ENCODE peak calls at places on chromosomes 16 and 17, in seven cellular contexts. M is GM12891, B is SK-N-SH, U is K562, I is HepG2, L is H1, R is GM12878. O is an unnamed sample.

GRCh38 chr16:79758615-79759346 is 158.2 kb upstream of the MAF start:
- DNase-seq in M (no peak), B (no peak), U (no peak), I (peak; percentile 46), L (no peak), R (no peak), O (no peak)

GRCh38 chr16:80231888-80232287 is 308.9 kb upstream of the DYNLRB2 start:
- DNase-seq in M (peak; percentile 28), B (no peak), U (no peak), I (peak; percentile 48), L (no peak), R (peak; percentile 39), O (peak; percentile 20)

GRCh38 chr17:10415161-10415560 is 6.6 kb downstream of the MYH8 start:
- DNase-seq in M (no peak), B (no peak), U (no peak), I (no peak), L (no peak), R (no peak), O (no peak)

GRCh38 chr17:58121925-58122324 is 26.3 kb upstream of the OR4D1 start:
- DNase-seq in M (peak; percentile 12), B (peak; percentile 58), U (peak; percentile 60), I (peak; percentile 56), L (no peak), R (no peak), O (no peak)

GRCh38 chr16:59111280-59111679 is 377.2 kb upstream of the GOT2 start:
- DNase-seq in M (no peak), B (no peak), U (no peak), I (no peak), L (no peak), R (no peak), O (no peak)

GRCh38 chr17:76270127-76270592 is 5.0 kb downstream of the UBALD2 start:
- DNase-seq in M (no peak), B (peak; percentile 47), U (peak; percentile 77), I (no peak), L (no peak), R (no peak), O (no peak)

GRCh38 chr16:23079683-23080221 is 69.5 kb downstream of the USP31 start:
- DNase-seq in M (no peak), B (no peak), U (no peak), I (no peak), L (no peak), R (no peak), O (no peak)

GRCh38 chr17:10748475-10749110 is 18.8 kb upstream of the TMEM220 start:
- DNase-seq in M (no peak), B (peak; percentile 50), U (no peak), I (no peak), L (no peak), R (no peak), O (no peak)

GRCh38 chr17:12391468-12391867 is 274.2 kb upstream of the MYOCD start:
- DNase-seq in M (no peak), B (no peak), U (no peak), I (no peak), L (no peak), R (no peak), O (no peak)

GRCh38 chr17:19370493-19370960 is 7.8 kb upstream of the MAPK7 start:
- DNase-seq in M (no peak), B (no peak), U (no peak), I (no peak), L (no peak), R (no peak), O (peak; percentile 52)

GRCh38 chr16:19252904-19253303 is 32.6 kb upstream of the CLEC19A start:
- DNase-seq in M (no peak), B (no peak), U (no peak), I (no peak), L (no peak), R (no peak), O (no peak)

GRCh38 chr16:49183911-49184310 is 97.7 kb downstream of the CBLN1 start:
- DNase-seq in M (no peak), B (peak; percentile 37), U (peak; percentile 19), I (peak; percentile 20), L (peak; percentile 7), R (no peak), O (no peak)

GRCh38 chr16:26981266-26981938 is 85.3 kb upstream of the C16orf82 start:
- DNase-seq in M (no peak), B (no peak), U (no peak), I (no peak), L (no peak), R (no peak), O (no peak)

GRCh38 chr16:85422374-85423185 is 190.5 kb upstream of the GSE1 start:
- DNase-seq in M (no peak), B (no peak), U (peak; percentile 45), I (peak; percentile 92), L (no peak), R (no peak), O (no peak)

DNA sequence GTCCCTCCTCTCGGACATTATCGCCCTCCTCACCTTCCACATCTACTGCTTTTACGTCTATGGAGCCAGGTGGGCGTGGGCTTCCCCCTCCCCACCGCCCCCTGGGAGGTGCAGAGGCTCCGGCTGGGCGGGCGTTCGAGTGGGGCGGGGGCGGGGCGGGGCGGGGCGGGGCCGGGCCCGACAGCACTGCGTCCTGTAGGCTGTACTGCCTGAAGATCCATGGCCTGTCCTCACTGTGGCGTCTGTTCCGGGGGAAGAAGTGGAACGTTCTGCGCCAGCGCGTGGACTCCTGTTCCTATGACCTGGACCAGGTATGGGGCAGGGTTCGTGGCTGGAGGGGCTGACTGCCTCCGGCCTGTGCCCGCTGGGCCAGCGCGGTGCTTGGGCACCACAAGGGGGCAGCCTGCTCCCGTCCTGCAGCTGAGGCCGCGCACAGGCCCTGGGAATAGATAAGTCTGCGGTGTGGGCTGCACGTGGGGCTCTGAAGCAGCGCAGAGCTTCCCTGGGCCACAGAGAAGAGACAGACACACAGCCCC is 9.2 kb downstream of the PIGQ start:
- DNase-seq in M (peak; percentile 87), B (peak; percentile 77), U (peak; percentile 94), I (peak; percentile 60), L (peak; percentile 64), R (no peak), O (peak; percentile 91)
- TF ChIP-seq TAF1 in M (no peak), B (no peak), U (peak; percentile 22), I (no peak), L (no peak), R (no peak), O (no peak)

GRCh38 chr16:17105239-17105721 is 365.5 kb downstream of the XYLT1 start:
- DNase-seq in M (no peak), B (no peak), U (no peak), I (no peak), L (no peak), R (no peak), O (no peak)
- TF ChIP-seq TAF1 in M (no peak), B (no peak), U (no peak), I (no peak), L (no peak), R (no peak), O (no peak)

GRCh38 chr17:41522301-41523224 is 3.9 kb upstream of the KRT15 start:
- DNase-seq in M (no peak), B (no peak), U (no peak), I (no peak), L (no peak), R (no peak), O (no peak)
- TF ChIP-seq TAF1 in M (no peak), B (no peak), U (no peak), I (no peak), L (no peak), R (no peak), O (no peak)

GRCh38 chr16:36336-36984 is 16.9 kb downstream of the POLR3K start:
- DNase-seq in M (no peak), B (no peak), U (no peak), I (no peak), L (no peak), R (no peak), O (no peak)

GRCh38 chr16:33877-34707 is 19.3 kb downstream of the POLR3K start:
- DNase-seq in M (no peak), B (no peak), U (no peak), I (no peak), L (no peak), R (no peak), O (no peak)

GRCh38 chr16:37511-37910 is 15.9 kb downstream of the POLR3K start:
- DNase-seq in M (no peak), B (no peak), U (no peak), I (no peak), L (no peak), R (no peak), O (no peak)

GRCh38 chr16:35776-36305 is 17.6 kb downstream of the POLR3K start:
- DNase-seq in M (no peak), B (no peak), U (no peak), I (no peak), L (no peak), R (no peak), O (no peak)

GRCh38 chr16:35011-35775 is 18.2 kb downstream of the POLR3K start:
- DNase-seq in M (no peak), B (no peak), U (no peak), I (no peak), L (no peak), R (no peak), O (no peak)
- TF ChIP-seq TAF1 in M (no peak), B (no peak), U (no peak), I (no peak), L (no peak), R (no peak), O (no peak)